ENCODE peak calls at places on chromosomes 2 and 18, in seven cellular contexts. T, R, I, C, U, P and A are unnamed samples.
A peak's percentile ranks its signal among the peaks of the same experiment; 100 is the strongest.

GRCh38 chr2:190599073-190599472 is 49.8 kb upstream of the NAB1 start:
- DNase-seq in T (no peak), R (no peak), I (no peak), C (no peak), U (no peak), P (no peak), A (no peak)

GRCh38 chr2:71482055-71482454 is 28.7 kb downstream of the DYSF start:
- DNase-seq in T (no peak), R (no peak), I (no peak), C (no peak), U (no peak), P (peak; percentile 25), A (no peak)

GRCh38 chr2:16767789-16768188 is 102.2 kb upstream of the CYRIA start:
- DNase-seq in T (no peak), R (no peak), I (no peak), C (no peak), U (no peak), P (peak; percentile 39), A (no peak)

GRCh38 chr2:52117299-52117698 is 1085.4 kb upstream of the NRXN1 start:
- DNase-seq in T (no peak), R (no peak), I (no peak), C (no peak), U (no peak), P (no peak), A (no peak)

GRCh38 chr18:7663305-7664023 is 96.3 kb downstream of the PTPRM start:
- DNase-seq in T (no peak), R (no peak), I (no peak), C (no peak), U (no peak), P (no peak), A (no peak)

GRCh38 chr2:222448806-222449205 is 24.5 kb downstream of the SGPP2 start:
- DNase-seq in T (peak; percentile 15), R (no peak), I (no peak), C (no peak), U (no peak), P (no peak), A (peak; percentile 59)

GRCh38 chr2:158931577-158931976 is 36.9 kb upstream of the TANC1 start:
- DNase-seq in T (no peak), R (no peak), I (no peak), C (no peak), U (no peak), P (no peak), A (no peak)

GRCh38 chr2:20225294-20226151 is 593 bp upstream of the SDC1 start:
- DNase-seq in T (peak; percentile 91), R (peak; percentile 76), I (peak; percentile 94), C (peak; percentile 63), U (peak; percentile 54), P (peak; percentile 67), A (no peak)

GRCh38 chr2:37775908-37776250 is 104.4 kb upstream of the CDC42EP3 start:
- DNase-seq in T (no peak), R (no peak), I (no peak), C (no peak), U (no peak), P (no peak), A (no peak)

GRCh38 chr2:179226203-179226960 is 38.2 kb downstream of the SESTD1 start:
- DNase-seq in T (no peak), R (no peak), I (no peak), C (no peak), U (no peak), P (no peak), A (no peak)

GRCh38 chr2:71687412-71687811 is 234.1 kb downstream of the DYSF start:
- DNase-seq in T (no peak), R (no peak), I (no peak), C (peak; percentile 45), U (peak; percentile 44), P (no peak), A (no peak)

GRCh38 chr2:165793161-165793778 is 777 bp downstream of the GALNT3 start:
- DNase-seq in T (peak; percentile 56), R (peak; percentile 18), I (peak; percentile 85), C (peak; percentile 58), U (no peak), P (peak; percentile 85), A (no peak)

GRCh38 chr2:165794520-165794882 is 454 bp upstream of the GALNT3 start:
- DNase-seq in T (peak; percentile 69), R (peak; percentile 12), I (no peak), C (peak; percentile 62), U (no peak), P (peak; percentile 52), A (no peak)

GRCh38 chr2:165791811-165792454 is 2.1 kb downstream of the GALNT3 start:
- DNase-seq in T (no peak), R (no peak), I (no peak), C (no peak), U (no peak), P (peak; percentile 72), A (no peak)

GRCh38 chr2:165795011-165795410 is 964 bp upstream of the GALNT3 start:
- DNase-seq in T (peak; percentile 17), R (no peak), I (no peak), C (no peak), U (no peak), P (peak; percentile 61), A (no peak)

DNA sequence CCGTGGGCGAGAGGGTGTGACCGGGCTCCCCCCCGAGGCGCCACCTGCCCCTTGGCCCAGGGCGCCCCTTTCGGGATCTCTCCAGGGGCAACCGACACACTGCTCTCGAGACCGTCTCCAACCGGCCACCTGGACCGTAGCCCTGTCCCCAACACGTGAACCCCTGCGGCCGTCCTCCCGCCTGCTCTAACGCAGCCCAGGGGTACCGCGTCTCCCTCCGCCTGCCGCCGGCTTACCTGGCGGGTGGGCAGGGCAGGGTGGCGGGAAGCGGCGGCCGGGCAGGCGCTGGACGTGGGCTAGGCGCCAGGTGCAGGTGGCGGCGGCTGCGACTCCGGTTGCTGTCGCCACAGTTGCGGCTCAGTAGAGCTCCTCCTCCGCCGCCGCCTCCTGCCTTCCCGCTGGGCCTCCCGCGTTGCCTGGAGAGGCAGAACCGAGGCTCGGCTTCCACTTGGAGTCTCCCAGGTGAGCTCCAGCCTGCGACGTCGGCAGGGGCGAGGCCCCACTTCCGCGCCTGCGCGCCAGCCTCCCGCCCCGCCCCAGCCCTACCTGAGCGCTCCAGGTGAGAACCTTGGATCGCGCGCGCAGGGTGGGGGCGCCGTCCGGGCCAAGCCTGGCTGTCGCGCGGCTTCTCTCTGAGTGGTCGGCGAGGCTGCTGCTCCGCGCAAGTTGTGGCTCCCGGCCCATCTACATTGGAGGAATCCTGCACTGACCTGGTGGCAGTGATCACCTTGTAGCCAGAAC is at the start of gene GALNT3:
- DNase-seq in T (peak; percentile 94), R (peak; percentile 34), I (peak; percentile 96), C (peak; percentile 73), U (no peak), P (peak; percentile 82), A (no peak)
- TF ChIP-seq CTCF in T (no peak), R (no peak), I (peak; percentile 6), C (no peak), U (no peak), P (no peak), A (no peak)

DNA sequence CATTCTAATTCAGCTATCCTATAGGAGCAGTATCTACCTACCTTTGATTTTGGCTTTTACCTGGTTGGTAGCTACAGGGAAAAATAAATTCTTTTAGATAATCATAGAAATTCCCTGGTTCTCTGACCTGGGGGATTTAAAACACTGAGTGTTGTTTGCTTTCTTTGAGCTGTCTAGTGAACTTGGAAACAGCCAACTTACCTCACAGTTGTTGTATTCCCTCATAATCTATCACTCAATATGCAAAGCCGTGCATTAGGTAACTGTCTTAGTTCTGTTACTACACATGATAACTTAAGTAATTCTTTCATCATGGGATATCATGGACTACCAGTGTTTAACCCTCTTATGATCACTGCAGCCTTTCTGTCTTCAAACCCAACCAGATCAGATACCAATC is 127.8 kb downstream of the TTC27 start:
- DNase-seq in T (no peak), R (no peak), I (no peak), C (no peak), U (no peak), P (no peak), A (no peak)
- H3K4me3 ChIP-seq in T (no peak overlapping the region), R (no peak overlapping the region), I (no peak overlapping the region), C (no peak overlapping the region), U (no peak overlapping the region), P (no peak overlapping the region), A (no peak overlapping the region)

GRCh38 chr2:169361706-169362345 is 508 bp downstream of the LRP2 start:
- DNase-seq in T (no peak), R (peak; percentile 74), I (peak; percentile 87), C (peak; percentile 47), U (no peak), P (no peak), A (no peak)
- H3K27me3 ChIP-seq in T (peaks cover 65% of the 10 kb centered on the region), R (peaks cover 39% of the 10 kb centered on the region), I (peaks cover 2% of the 10 kb centered on the region), C (peaks cover 17% of the 10 kb centered on the region), U (peaks cover 32% of the 10 kb centered on the region), P (peaks cover 14% of the 10 kb centered on the region), A (peaks cover 23% of the 10 kb centered on the region)

DNA sequence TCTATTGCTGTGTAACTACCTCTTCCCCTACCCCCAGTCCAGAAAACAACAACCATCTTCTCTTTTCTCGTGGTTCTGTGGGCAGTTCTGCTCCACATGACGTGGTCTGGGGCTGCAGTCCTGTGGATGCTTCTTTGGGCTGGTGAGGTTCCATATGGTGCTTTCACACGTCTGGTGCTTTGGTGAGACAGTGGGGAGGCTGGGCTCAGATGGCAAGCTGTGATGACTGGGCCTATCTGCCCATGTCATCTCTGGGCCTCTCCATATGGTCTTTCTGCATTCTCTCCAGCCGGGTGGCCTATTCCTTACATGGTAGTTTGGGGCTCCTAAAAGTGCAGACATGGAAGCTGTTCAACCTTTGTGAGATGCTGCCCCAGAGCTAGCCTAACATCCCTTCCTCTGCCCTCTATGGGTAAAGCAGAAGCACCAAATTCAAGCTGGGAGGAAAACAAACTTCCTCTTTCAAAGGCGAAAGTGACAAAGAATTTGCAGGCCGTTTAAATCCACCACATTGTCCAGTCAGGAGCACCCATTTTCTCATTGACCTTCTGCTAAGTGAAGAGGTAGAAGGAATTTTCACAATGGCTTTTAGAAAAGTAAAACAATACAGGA is 68.3 kb upstream of the IL1R1 start:
- DNase-seq in T (no peak), R (no peak), I (no peak), C (no peak), U (no peak), P (no peak), A (no peak)
- TF ChIP-seq CTCF in T (no peak), R (no peak), I (no peak), C (no peak), U (no peak), P (no peak), A (no peak)